ENCODE peak calls at places on chromosomes 11 and 22, in six cellular contexts. X, E, R, H, J and G are unnamed samples.

GRCh38 chr11:34358258-34358665 is 452 bp upstream of the ABTB2 start:
- DNase-seq in X (peak), E (peak), R (peak), H (no peak), J (peak), G (peak)

GRCh38 chr11:126891556-126892217 is 108.9 kb downstream of the KIRREL3 start:
- DNase-seq in X (peak), E (no peak), R (no peak), H (peak), J (no peak), G (no peak)

GRCh38 chr11:23192256-23192655 is 332.0 kb upstream of the CCDC179 start:
- DNase-seq in X (no peak), E (no peak), R (no peak), H (no peak), J (no peak), G (no peak)

GRCh38 chr22:22916215-22916951 is 28.8 kb downstream of the IGLL5 start:
- DNase-seq in X (no peak), E (no peak), R (no peak), H (no peak), J (no peak), G (no peak)

GRCh38 chr11:76030286-76030685 is 176.0 kb downstream of the WNT11 start:
- DNase-seq in X (peak), E (no peak), R (no peak), H (no peak), J (no peak), G (no peak)

GRCh38 chr11:114813216-114813615 is 134.9 kb downstream of the NXPE2 start:
- DNase-seq in X (no peak), E (no peak), R (no peak), H (no peak), J (no peak), G (no peak)

GRCh38 chr11:117070016-117070415 is 28.2 kb downstream of the SIK3 start:
- DNase-seq in X (no peak), E (no peak), R (no peak), H (peak), J (no peak), G (no peak)

GRCh38 chr22:30038219-30038618 is 42.0 kb upstream of the HORMAD2 start:
- DNase-seq in X (peak), E (no peak), R (peak), H (peak), J (no peak), G (no peak)

GRCh38 chr11:29119691-29120328 is 897.0 kb downstream of the KCNA4 start:
- DNase-seq in X (peak), E (no peak), R (peak), H (peak), J (no peak), G (no peak)

GRCh38 chr11:70146309-70146708 is 56.8 kb upstream of the FADD start:
- DNase-seq in X (no peak), E (no peak), R (no peak), H (no peak), J (no peak), G (no peak)

GRCh38 chr11:73401217-73401923 is 25.2 kb downstream of the RELT start:
- DNase-seq in X (no peak), E (no peak), R (no peak), H (no peak), J (no peak), G (no peak)

GRCh38 chr11:3341298-3341697 is 37.6 kb downstream of the ZNF195 start:
- DNase-seq in X (peak), E (peak), R (no peak), H (peak), J (peak), G (peak)

GRCh38 chr11:5204787-5205186 is 4.3 kb upstream of the OR51V1 start:
- DNase-seq in X (peak), E (no peak), R (peak), H (peak), J (no peak), G (no peak)

GRCh38 chr11:96063886-96064285 is 140.0 kb upstream of the MTMR2 start:
- DNase-seq in X (no peak), E (no peak), R (no peak), H (no peak), J (no peak), G (no peak)

GRCh38 chr11:9787981-9788521 is 124.2 kb downstream of the SWAP70 start:
- DNase-seq in X (no peak), E (peak), R (peak), H (peak), J (no peak), G (no peak)

GRCh38 chr11:9663699-9664275 is at the start of gene SWAP70:
- DNase-seq in X (peak), E (peak), R (peak), H (peak), J (peak), G (peak)

GRCh38 chr11:61797263-61797944 is 4.7 kb downstream of the FEN1 start:
- DNase-seq in X (peak), E (peak), R (peak), H (peak), J (peak), G (peak)

GRCh38 chr11:70503201-70503877 is 105.0 kb downstream of the CTTN start:
- DNase-seq in X (no peak), E (no peak), R (no peak), H (no peak), J (no peak), G (no peak)

GRCh38 chr11:115712296-115712695 is 208.1 kb upstream of the CADM1 start:
- DNase-seq in X (no peak), E (no peak), R (no peak), H (no peak), J (no peak), G (no peak)

GRCh38 chr11:119114351-119114750 is 7.0 kb upstream of the HINFP start:
- DNase-seq in X (no peak), E (no peak), R (no peak), H (no peak), J (no peak), G (no peak)

GRCh38 chr11:74012072-74012809 is 3.4 kb upstream of the UCP3 start:
- DNase-seq in X (no peak), E (no peak), R (no peak), H (no peak), J (no peak), G (no peak)

GRCh38 chr11:34492806-34493414 is 20.7 kb downstream of the ELF5 start:
- DNase-seq in X (peak), E (peak), R (peak), H (peak), J (no peak), G (no peak)

GRCh38 chr22:31075961-31076360 is 5.2 kb upstream of the SMTN start:
- DNase-seq in X (no peak), E (peak), R (no peak), H (no peak), J (no peak), G (peak)

GRCh38 chr11:44309483-44310197 is at the start of gene ALX4:
- DNase-seq in X (no peak), E (no peak), R (no peak), H (peak), J (peak), G (no peak)